ENCODE peak calls at places on chromosome 21, in eight cellular contexts. C, S, B, V, E, Z, Y and P are unnamed samples.

GRCh38 chr21:19268634-19269138 is 865.1 kb upstream of the TMPRSS15 start:
- DNase-seq in C (peak), S (no peak), B (no peak), V (no peak), E (no peak), Z (no peak), Y (no peak), P (no peak)

GRCh38 chr21:20618878-20619277 is 379.3 kb upstream of the NCAM2 start:
- DNase-seq in C (no peak), S (no peak), B (no peak), V (no peak), E (no peak), Z (no peak), Y (no peak), P (no peak)

GRCh38 chr21:28257276-28257675 is 735.4 kb downstream of the LTN1 start:
- DNase-seq in C (no peak), S (peak), B (no peak), V (no peak), E (no peak), Z (no peak), Y (no peak), P (no peak)

GRCh38 chr21:15768045-15768601 is 38.3 kb downstream of the USP25 start:
- DNase-seq in C (no peak), S (no peak), B (no peak), V (no peak), E (no peak), Z (no peak), Y (no peak), P (no peak)

GRCh38 chr21:39676054-39676771 is 63.5 kb downstream of the B3GALT5 start:
- DNase-seq in C (no peak), S (peak), B (no peak), V (no peak), E (peak), Z (no peak), Y (peak), P (peak)

GRCh38 chr21:36411301-36411700 is 26.1 kb downstream of the CHAF1B start:
- DNase-seq in C (no peak), S (no peak), B (no peak), V (no peak), E (no peak), Z (no peak), Y (no peak), P (no peak)

GRCh38 chr21:46028547-46029200 is 47.1 kb downstream of the COL6A1 start:
- DNase-seq in C (no peak), S (peak), B (no peak), V (no peak), E (no peak), Z (no peak), Y (no peak), P (no peak)

GRCh38 chr21:44304041-44304738 is 4.3 kb downstream of the PFKL start:
- DNase-seq in C (no peak), S (no peak), B (no peak), V (no peak), E (no peak), Z (no peak), Y (no peak), P (no peak)

GRCh38 chr21:43777953-43778352 is 1.8 kb upstream of the CSTB start:
- DNase-seq in C (no peak), S (no peak), B (no peak), V (no peak), E (no peak), Z (no peak), Y (no peak), P (no peak)

GRCh38 chr21:26934383-26934782 is 32.5 kb downstream of the ADAMTS5 start:
- DNase-seq in C (no peak), S (no peak), B (no peak), V (no peak), E (no peak), Z (no peak), Y (no peak), P (no peak)

GRCh38 chr21:27298465-27298864 is 331.6 kb upstream of the ADAMTS5 start:
- DNase-seq in C (no peak), S (peak), B (no peak), V (no peak), E (no peak), Z (no peak), Y (no peak), P (no peak)